ENCODE peak calls at places on chromosome 4, in four cellular contexts. One of them, this sample, is unnamed.

GRCh38 chr4:178577933-178578332 is 1135.7 kb upstream of the AGA start:
- DNase-seq in dorsolateral prefrontal cortex: no peak
- DNase-seq in GM12878: no peak
- DNase-seq in tibial artery: no peak
- DNase-seq in this sample: no peak

GRCh38 chr4:10078481-10079233 is 37.9 kb downstream of the WDR1 start:
- DNase-seq in dorsolateral prefrontal cortex: peak
- DNase-seq in GM12878: no peak
- DNase-seq in tibial artery: peak
- DNase-seq in this sample: no peak

GRCh38 chr4:19130836-19131235 is 1109.3 kb upstream of the LCORL start:
- DNase-seq in dorsolateral prefrontal cortex: no peak
- DNase-seq in GM12878: no peak
- DNase-seq in tibial artery: no peak
- DNase-seq in this sample: no peak

GRCh38 chr4:41215969-41216293 is 1.6 kb upstream of the APBB2 start:
- DNase-seq in dorsolateral prefrontal cortex: no peak
- DNase-seq in GM12878: no peak
- DNase-seq in tibial artery: no peak
- DNase-seq in this sample: no peak

GRCh38 chr4:177107288-177107901 is 202.3 kb upstream of the NEIL3 start:
- DNase-seq in dorsolateral prefrontal cortex: no peak
- DNase-seq in GM12878: no peak
- DNase-seq in tibial artery: no peak
- DNase-seq in this sample: peak

GRCh38 chr4:72975488-72975784 is 94.1 kb downstream of the COX18 start:
- DNase-seq in dorsolateral prefrontal cortex: no peak
- DNase-seq in GM12878: no peak
- DNase-seq in tibial artery: no peak
- DNase-seq in this sample: no peak

GRCh38 chr4:109315818-109316217 is 13.4 kb upstream of the COL25A1 start:
- DNase-seq in dorsolateral prefrontal cortex: no peak
- DNase-seq in GM12878: no peak
- DNase-seq in tibial artery: no peak
- DNase-seq in this sample: no peak

GRCh38 chr4:180799798-180800197 is 1443.4 kb upstream of the TENM3 start:
- DNase-seq in dorsolateral prefrontal cortex: no peak
- DNase-seq in GM12878: no peak
- DNase-seq in tibial artery: no peak
- DNase-seq in this sample: no peak

GRCh38 chr4:687048-687974 is 1.6 kb downstream of the SLC49A3 start:
- DNase-seq in dorsolateral prefrontal cortex: no peak
- DNase-seq in GM12878: no peak
- DNase-seq in tibial artery: peak
- DNase-seq in this sample: peak

GRCh38 chr4:103372002-103372558 is 173.9 kb upstream of the CENPE start:
- DNase-seq in dorsolateral prefrontal cortex: no peak
- DNase-seq in GM12878: no peak
- DNase-seq in tibial artery: no peak
- DNase-seq in this sample: no peak

GRCh38 chr4:164116286-164116685 is 621.8 kb downstream of the TMA16 start:
- DNase-seq in dorsolateral prefrontal cortex: no peak
- DNase-seq in GM12878: no peak
- DNase-seq in tibial artery: no peak
- DNase-seq in this sample: no peak

GRCh38 chr4:127936974-127937373 is 28.0 kb downstream of the MFSD8 start:
- DNase-seq in dorsolateral prefrontal cortex: no peak
- DNase-seq in GM12878: no peak
- DNase-seq in tibial artery: no peak
- DNase-seq in this sample: no peak

GRCh38 chr4:73067971-73068394 is 1.5 kb downstream of the COX18 start:
- DNase-seq in dorsolateral prefrontal cortex: no peak
- DNase-seq in GM12878: no peak
- DNase-seq in tibial artery: no peak
- DNase-seq in this sample: no peak

GRCh38 chr4:120725639-120726585 is 196.6 kb downstream of the PRDM5 start:
- DNase-seq in dorsolateral prefrontal cortex: no peak
- DNase-seq in GM12878: no peak
- DNase-seq in tibial artery: no peak
- DNase-seq in this sample: no peak

GRCh38 chr4:88242144-88242543 is 42.2 kb downstream of the PPM1K start:
- DNase-seq in dorsolateral prefrontal cortex: no peak
- DNase-seq in GM12878: no peak
- DNase-seq in tibial artery: no peak
- DNase-seq in this sample: no peak

GRCh38 chr4:126736133-126736518 is 896.6 kb upstream of the INTU start:
- DNase-seq in dorsolateral prefrontal cortex: no peak
- DNase-seq in GM12878: no peak
- DNase-seq in tibial artery: no peak
- DNase-seq in this sample: no peak

GRCh38 chr4:99665981-99666380 is 8.4 kb upstream of the C4orf54 start:
- DNase-seq in dorsolateral prefrontal cortex: no peak
- DNase-seq in GM12878: no peak
- DNase-seq in tibial artery: no peak
- DNase-seq in this sample: no peak
- H3K4me3 ChIP-seq in dorsolateral prefrontal cortex: no peak
- H3K4me3 ChIP-seq in GM12878: no peak
- H3K4me3 ChIP-seq in tibial artery: no peak
- H3K4me3 ChIP-seq in this sample: no peak

DNA sequence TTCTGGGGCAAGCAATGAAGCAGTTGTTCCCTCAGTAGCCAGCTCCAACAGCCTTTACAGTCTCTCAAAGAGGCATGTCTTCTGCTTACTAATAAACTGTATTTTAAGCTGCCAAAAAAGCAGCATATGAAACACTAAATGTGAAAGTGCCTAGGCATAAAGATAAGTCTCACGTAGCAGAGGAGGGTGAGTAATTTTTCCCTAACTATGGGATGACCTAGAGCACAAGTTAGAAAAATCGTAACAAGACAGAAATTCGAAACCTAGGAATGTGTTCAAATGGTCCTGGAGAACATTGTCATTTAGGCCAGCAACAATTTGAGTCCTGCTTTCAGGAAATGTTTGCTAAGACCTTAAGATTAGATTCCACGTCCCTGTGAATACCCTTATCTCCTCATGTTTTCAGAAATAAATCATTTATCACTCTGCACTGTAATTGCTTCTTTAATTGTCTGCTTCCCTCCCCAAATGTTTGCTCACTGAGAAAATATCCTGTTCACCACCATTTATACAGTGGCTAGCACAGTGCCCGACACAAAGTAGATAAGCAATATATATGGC is 222.2 kb downstream of the KCNIP4 start:
- DNase-seq in dorsolateral prefrontal cortex: no peak
- DNase-seq in GM12878: no peak
- DNase-seq in tibial artery: no peak
- DNase-seq in this sample: no peak
- H3K4me3 ChIP-seq in dorsolateral prefrontal cortex: no peak
- H3K4me3 ChIP-seq in GM12878: no peak
- H3K4me3 ChIP-seq in tibial artery: no peak
- H3K4me3 ChIP-seq in this sample: no peak

GRCh38 chr4:183100827-183101226 is 1.8 kb downstream of the WWC2 start:
- DNase-seq in dorsolateral prefrontal cortex: no peak
- DNase-seq in GM12878: no peak
- DNase-seq in tibial artery: no peak
- DNase-seq in this sample: no peak
- H3K4me3 ChIP-seq in dorsolateral prefrontal cortex: peak
- H3K4me3 ChIP-seq in GM12878: no peak
- H3K4me3 ChIP-seq in tibial artery: peak
- H3K4me3 ChIP-seq in this sample: peak

DNA sequence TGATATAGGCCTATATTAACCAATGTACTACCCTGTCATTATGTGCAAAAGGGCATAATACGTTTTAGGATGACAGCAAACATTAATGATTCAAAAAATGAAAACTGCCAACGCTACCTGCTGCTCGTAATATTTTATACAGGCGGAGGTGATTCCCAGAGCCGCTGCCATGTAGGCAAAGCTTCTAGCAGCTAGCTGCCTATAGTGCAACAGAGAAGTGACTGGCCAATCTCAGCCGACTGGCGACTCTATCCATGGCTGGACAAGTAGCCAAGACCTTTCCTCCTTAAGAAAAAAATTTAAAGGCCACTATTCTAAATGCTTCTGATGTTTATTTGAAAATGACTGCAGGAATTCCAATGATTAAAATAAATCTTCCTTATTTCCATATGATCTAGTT is 1.9 kb downstream of the PPARGC1A start:
- DNase-seq in dorsolateral prefrontal cortex: no peak
- DNase-seq in GM12878: no peak
- DNase-seq in tibial artery: no peak
- DNase-seq in this sample: no peak
- H3K4me3 ChIP-seq in dorsolateral prefrontal cortex: peak
- H3K4me3 ChIP-seq in GM12878: no peak
- H3K4me3 ChIP-seq in tibial artery: peak
- H3K4me3 ChIP-seq in this sample: peak

GRCh38 chr4:5547651-5548249 is 160.6 kb downstream of the EVC2 start:
- DNase-seq in dorsolateral prefrontal cortex: no peak
- DNase-seq in GM12878: no peak
- DNase-seq in tibial artery: no peak
- DNase-seq in this sample: no peak
- H3K4me3 ChIP-seq in dorsolateral prefrontal cortex: no peak
- H3K4me3 ChIP-seq in GM12878: no peak
- H3K4me3 ChIP-seq in tibial artery: no peak
- H3K4me3 ChIP-seq in this sample: no peak

GRCh38 chr4:158652920-158653319 is 18.8 kb downstream of the C4orf46 start:
- DNase-seq in dorsolateral prefrontal cortex: no peak
- DNase-seq in GM12878: no peak
- DNase-seq in tibial artery: no peak
- DNase-seq in this sample: no peak
- H3K4me3 ChIP-seq in dorsolateral prefrontal cortex: no peak
- H3K4me3 ChIP-seq in GM12878: no peak
- H3K4me3 ChIP-seq in tibial artery: no peak
- H3K4me3 ChIP-seq in this sample: no peak

DNA sequence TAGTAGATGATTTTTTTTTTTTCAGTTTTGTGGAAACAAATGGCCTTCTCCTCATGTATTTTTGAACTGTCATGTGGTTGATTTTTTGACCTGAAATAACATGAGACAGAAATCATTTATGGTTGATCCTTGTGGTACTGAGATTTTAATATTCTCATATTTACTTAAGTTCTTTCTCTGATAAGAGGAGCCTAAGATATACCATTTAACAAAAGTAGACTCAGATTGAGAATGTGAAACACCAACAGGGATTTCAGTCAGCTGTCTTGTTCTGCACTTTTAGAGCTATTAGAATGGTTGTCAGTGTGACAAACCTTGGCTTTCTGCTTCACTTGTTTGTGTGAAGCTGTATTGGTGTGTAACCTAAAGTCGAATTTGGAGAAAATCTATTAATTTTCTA is 575.7 kb downstream of the SPOCK3 start:
- DNase-seq in dorsolateral prefrontal cortex: no peak
- DNase-seq in GM12878: peak
- DNase-seq in tibial artery: no peak
- DNase-seq in this sample: no peak
- H3K4me3 ChIP-seq in dorsolateral prefrontal cortex: no peak
- H3K4me3 ChIP-seq in GM12878: no peak
- H3K4me3 ChIP-seq in tibial artery: no peak
- H3K4me3 ChIP-seq in this sample: no peak

GRCh38 chr4:112141366-112142138 is 3.7 kb upstream of the FAM241A start:
- DNase-seq in dorsolateral prefrontal cortex: no peak
- DNase-seq in GM12878: no peak
- DNase-seq in tibial artery: no peak
- DNase-seq in this sample: no peak
- H3K4me3 ChIP-seq in dorsolateral prefrontal cortex: no peak
- H3K4me3 ChIP-seq in GM12878: no peak
- H3K4me3 ChIP-seq in tibial artery: no peak
- H3K4me3 ChIP-seq in this sample: no peak

This sample was measured in retinal pigment epithelial cell.